ENCODE peak calls at places on chromosome 4, in eight cellular contexts. N, Y, C, L, G, P, K and U are unnamed samples.

GRCh38 chr4:118814054-118814453 is 21.9 kb downstream of the SEC24D start:
- DNase-seq in N (no peak), Y (no peak), C (no peak), L (no peak), G (no peak), P (no peak), K (no peak), U (no peak)

GRCh38 chr4:15755781-15756180 is 22.3 kb upstream of the CD38 start:
- DNase-seq in N (no peak), Y (no peak), C (no peak), L (no peak), G (no peak), P (no peak), K (no peak), U (no peak)

GRCh38 chr4:131430302-131430701 is 1718.8 kb upstream of the PCDH10 start:
- DNase-seq in N (no peak), Y (no peak), C (no peak), L (no peak), G (no peak), P (no peak), K (no peak), U (no peak)

GRCh38 chr4:89363156-89363555 is 55.6 kb upstream of the GPRIN3 start:
- DNase-seq in N (no peak), Y (no peak), C (no peak), L (no peak), G (no peak), P (no peak), K (no peak), U (no peak)

GRCh38 chr4:73727685-73728084 is 12.7 kb upstream of the CXCL8 start:
- DNase-seq in N (no peak), Y (no peak), C (no peak), L (no peak), G (no peak), P (no peak), K (no peak), U (no peak)

GRCh38 chr4:100084892-100085291 is 105.4 kb downstream of the DDIT4L start:
- DNase-seq in N (no peak), Y (no peak), C (no peak), L (no peak), G (no peak), P (no peak), K (no peak), U (no peak)

GRCh38 chr4:168978001-168978700 is 31.9 kb downstream of the CBR4 start:
- DNase-seq in N (no peak), Y (no peak), C (no peak), L (no peak), G (peak; percentile 87), P (no peak), K (no peak), U (no peak)

GRCh38 chr4:163331629-163332360 is 601 bp downstream of the NPY1R start:
- DNase-seq in N (no peak), Y (no peak), C (peak; percentile 15), L (no peak), G (peak; percentile 18), P (peak; percentile 50), K (no peak), U (no peak)

GRCh38 chr4:6972375-6972650 is 62.7 kb downstream of the TBC1D14 start:
- DNase-seq in N (no peak), Y (no peak), C (no peak), L (no peak), G (no peak), P (no peak), K (no peak), U (no peak)

GRCh38 chr4:55817691-55818090 is 1.9 kb upstream of the EXOC1L start:
- DNase-seq in N (no peak), Y (no peak), C (no peak), L (no peak), G (no peak), P (no peak), K (no peak), U (no peak)

GRCh38 chr4:55824865-55825264 is 5.3 kb downstream of the EXOC1L start:
- DNase-seq in N (no peak), Y (no peak), C (no peak), L (no peak), G (no peak), P (no peak), K (no peak), U (no peak)

GRCh38 chr4:55820260-55820659 is 670 bp downstream of the EXOC1L start:
- DNase-seq in N (no peak), Y (no peak), C (peak; percentile 26), L (no peak), G (no peak), P (no peak), K (no peak), U (no peak)

DNA sequence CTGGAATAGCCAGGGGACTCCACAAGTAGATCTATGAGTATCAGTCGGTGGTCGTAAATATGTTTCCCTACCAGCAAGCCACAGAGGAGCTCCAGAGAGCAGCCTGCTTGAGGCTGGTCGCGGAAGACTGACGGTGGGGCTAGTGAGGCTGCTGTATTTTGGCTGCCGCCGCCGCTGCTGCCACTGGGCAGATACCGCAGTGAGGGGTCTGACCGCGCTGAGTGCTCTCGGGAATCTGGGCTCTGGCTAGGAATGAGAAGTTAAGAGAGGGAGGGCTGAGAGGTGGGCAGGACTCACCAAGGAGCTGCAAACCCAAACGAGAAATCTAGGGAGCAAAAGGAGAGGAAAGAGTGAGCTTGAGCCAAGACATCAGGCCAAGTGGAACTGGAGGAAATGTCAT is at the start of gene EXOC1L:
- DNase-seq in N (no peak), Y (no peak), C (peak; percentile 37), L (no peak), G (peak; percentile 3), P (peak; percentile 18), K (no peak), U (no peak)
- H3K4me3 ChIP-seq in N (no peak within 1 kb of the TSS), Y (no peak within 1 kb of the TSS), C (peak within 1 kb of the TSS; percentile 71), L (no peak within 1 kb of the TSS), G (peak within 1 kb of the TSS; percentile 2), P (peak within 1 kb of the TSS; percentile 21), K (peak within 1 kb of the TSS; percentile 65), U (peak within 1 kb of the TSS; percentile 32)

DNA sequence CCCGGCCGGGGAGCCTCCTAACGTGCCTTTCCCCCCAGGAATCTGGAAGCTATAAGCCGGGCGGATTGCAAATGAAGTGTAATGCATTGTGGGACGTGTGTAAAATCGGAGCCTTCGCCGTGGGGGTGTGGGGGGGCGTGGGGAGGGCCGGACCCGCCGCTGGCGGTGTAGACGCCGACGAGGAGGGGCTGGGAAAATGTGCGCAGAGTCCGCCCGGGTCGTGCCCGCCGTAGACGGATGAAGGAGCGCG is 1.3 kb downstream of the STOX2 start:
- DNase-seq in N (no peak), Y (no peak), C (no peak), L (no peak), G (no peak), P (no peak), K (no peak), U (no peak)
- H3K4me3 ChIP-seq in N (no peak overlapping the region), Y (no peak overlapping the region), C (peak overlapping the region; percentile 46), L (no peak overlapping the region), G (no peak overlapping the region), P (peak overlapping the region; percentile 52), K (peak overlapping the region; percentile 89), U (peak overlapping the region; percentile 30)

DNA sequence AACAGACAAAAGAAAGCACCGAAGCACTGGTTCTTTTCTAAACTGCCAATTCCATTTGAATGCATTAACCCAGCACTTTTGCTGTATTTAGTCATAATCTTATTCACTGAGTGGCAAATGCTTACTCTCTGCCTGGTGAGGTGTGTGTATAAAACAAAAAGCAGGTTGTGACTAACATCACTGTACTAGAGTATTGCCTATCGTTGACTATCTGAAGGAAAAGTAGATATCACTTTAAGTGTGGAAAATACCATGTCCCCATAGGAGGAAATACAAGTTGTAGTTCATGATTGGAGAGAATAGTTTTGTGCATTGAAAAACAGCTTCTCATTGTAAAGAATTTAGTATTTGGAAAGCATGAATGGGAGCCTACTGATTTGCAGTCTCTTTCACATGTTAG is 2.7 kb downstream of the PDLIM5 start:
- DNase-seq in N (no peak), Y (no peak), C (no peak), L (no peak), G (peak; percentile 46), P (peak; percentile 7), K (no peak), U (no peak)
- H3K4me3 ChIP-seq in N (peak overlapping the region; percentile 1), Y (peak overlapping the region; percentile 87), C (peak overlapping the region; percentile 13), L (no peak overlapping the region), G (peak overlapping the region; percentile 37), P (peak overlapping the region; percentile 82), K (peak overlapping the region; percentile 99), U (peak overlapping the region; percentile 79)

DNA sequence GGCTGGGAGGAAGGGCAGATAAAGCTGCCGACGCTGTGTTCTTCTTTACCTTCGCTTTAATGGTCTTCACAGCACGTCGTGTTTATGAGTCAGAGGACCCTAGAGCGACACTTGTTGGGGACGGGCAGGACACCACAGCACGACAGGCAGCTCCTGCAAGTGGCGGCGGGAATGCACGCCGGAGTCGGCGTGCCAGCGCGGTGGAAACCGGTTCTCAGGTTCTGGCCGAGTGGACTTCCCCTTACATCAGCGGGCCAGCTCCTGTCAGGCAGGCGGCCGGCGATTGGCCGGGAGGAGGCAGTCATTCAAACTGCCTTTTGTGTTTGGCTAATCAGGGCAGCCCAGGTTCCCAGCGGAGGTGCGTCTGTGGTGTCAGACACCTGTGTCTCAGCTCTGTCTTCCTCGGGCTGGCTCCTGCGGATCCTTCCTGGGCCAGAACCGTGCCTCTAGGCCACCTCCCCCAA is 150.9 kb downstream of the SHROOM3 start:
- DNase-seq in N (no peak), Y (peak; percentile 95), C (no peak), L (peak; percentile 1), G (peak; percentile 55), P (no peak), K (peak; percentile 46), U (no peak)
- H3K4me3 ChIP-seq in N (no peak overlapping the region), Y (peak overlapping the region; percentile 69), C (peak overlapping the region; percentile 49), L (no peak overlapping the region), G (peak overlapping the region; percentile 49), P (no peak overlapping the region), K (peak overlapping the region; percentile 74), U (peak overlapping the region; percentile 32)

GRCh38 chr4:113060853-113061252 is 11.4 kb downstream of the ANK2 start:
- DNase-seq in N (no peak), Y (no peak), C (no peak), L (no peak), G (no peak), P (no peak), K (no peak), U (no peak)
- H3K4me3 ChIP-seq in N (no peak overlapping the region), Y (no peak overlapping the region), C (no peak overlapping the region), L (no peak overlapping the region), G (no peak overlapping the region), P (no peak overlapping the region), K (no peak overlapping the region), U (no peak overlapping the region)

GRCh38 chr4:109355835-109356234 is 53.4 kb upstream of the COL25A1 start:
- DNase-seq in N (no peak), Y (no peak), C (no peak), L (no peak), G (no peak), P (peak; percentile 10), K (no peak), U (no peak)

DNA sequence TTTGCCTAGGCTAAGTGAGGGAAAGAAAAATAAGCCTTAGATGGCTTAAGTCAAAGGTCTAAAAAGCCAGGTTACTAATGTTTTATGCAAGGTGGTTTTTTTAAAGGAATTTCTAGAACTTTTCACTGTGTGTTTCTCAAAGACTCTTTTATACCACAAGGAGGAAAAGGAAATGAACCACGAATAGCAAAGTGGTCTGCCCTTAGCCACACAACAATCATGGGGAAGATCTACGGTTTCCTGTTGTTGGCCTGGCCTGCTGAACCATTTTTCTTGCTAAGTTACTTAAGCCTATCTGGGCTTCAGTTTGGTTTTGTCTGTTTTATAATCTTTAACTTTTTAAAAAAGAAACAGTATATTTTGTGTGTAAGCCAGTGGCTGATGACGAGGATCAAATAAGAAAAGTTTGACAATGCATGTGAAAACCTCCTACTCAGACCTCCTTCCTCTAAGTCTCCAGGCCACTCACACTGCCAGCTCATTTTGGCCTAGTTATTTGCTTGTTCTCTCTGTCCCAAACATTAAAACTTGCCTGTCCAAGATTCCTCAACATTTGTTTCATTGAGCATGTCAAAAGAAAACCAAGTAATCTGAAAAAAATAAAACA is 56.7 kb upstream of the COL25A1 start:
- DNase-seq in N (no peak), Y (no peak), C (no peak), L (peak; percentile 43), G (no peak), P (no peak), K (no peak), U (no peak)
- H3K4me3 ChIP-seq in N (no peak overlapping the region), Y (no peak overlapping the region), C (no peak overlapping the region), L (no peak overlapping the region), G (no peak overlapping the region), P (no peak overlapping the region), K (no peak overlapping the region), U (no peak overlapping the region)